ENCODE peak calls at places on chromosomes 13 and 19, in five cellular contexts. E is HCT116, W is GM12878, V is SK-N-SH, H is GM23338. I is an unnamed sample.

GRCh38 chr19:38989066-38989605 is 13.6 kb upstream of the FBXO17 start:
- DNase-seq in E (no peak), W (no peak), V (peak; percentile 30), H (peak; percentile 82), I (no peak)

GRCh38 chr19:47458672-47459071 is 13.0 kb downstream of the SLC8A2 start:
- DNase-seq in E (no peak), W (no peak), V (no peak), H (no peak), I (no peak)

GRCh38 chr19:42066075-42066754 is 3.8 kb downstream of the GRIK5 start:
- DNase-seq in E (no peak), W (no peak), V (peak; percentile 97), H (peak; percentile 84), I (no peak)

GRCh38 chr13:45349438-45349837 is 8.5 kb upstream of the TPT1 start:
- DNase-seq in E (no peak), W (no peak), V (no peak), H (no peak), I (no peak)

GRCh38 chr13:113811081-113811928 is 52.3 kb downstream of the TMEM255B start:
- DNase-seq in E (no peak), W (no peak), V (no peak), H (no peak), I (no peak)

GRCh38 chr19:48491793-48492123 is 19.9 kb downstream of the LMTK3 start:
- DNase-seq in E (no peak), W (no peak), V (no peak), H (peak; percentile 95), I (no peak)

GRCh38 chr19:49469828-49470614 is 4.0 kb upstream of the FLT3LG start:
- DNase-seq in E (no peak), W (peak; percentile 84), V (no peak), H (peak; percentile 53), I (peak; percentile 54)

GRCh38 chr19:47707135-47707925 is 5.9 kb upstream of the EHD2 start:
- DNase-seq in E (peak; percentile 81), W (peak; percentile 21), V (peak; percentile 84), H (peak; percentile 96), I (peak; percentile 76)

GRCh38 chr13:26561636-26562537 is 4.4 kb downstream of the WASF3 start:
- DNase-seq in E (no peak), W (no peak), V (peak; percentile 51), H (peak; percentile 23), I (no peak)

GRCh38 chr13:85520445-85520844 is 278.8 kb downstream of the SLITRK6 start:
- DNase-seq in E (no peak), W (no peak), V (no peak), H (no peak), I (no peak)

DNA sequence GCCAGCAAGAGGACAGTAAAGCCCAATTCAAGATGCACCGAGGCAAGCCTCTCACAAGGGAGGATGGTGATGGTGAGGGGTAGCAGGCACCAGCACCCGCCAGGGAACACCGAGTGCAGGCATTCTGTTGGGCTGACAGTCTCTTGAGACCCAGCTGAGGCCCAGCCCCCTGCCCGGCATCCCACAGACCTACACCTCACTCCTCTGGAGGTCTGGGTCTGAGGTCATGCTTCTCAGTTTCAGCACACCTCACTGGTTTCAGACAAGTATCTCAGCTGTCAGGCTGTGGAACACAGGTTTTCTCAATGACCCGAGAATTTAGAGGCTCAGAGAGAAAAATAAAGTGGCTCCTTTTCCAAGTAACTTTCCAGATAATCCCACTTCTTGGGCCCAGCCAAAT is 27.7 kb upstream of the EPHX3 start:
- DNase-seq in E (no peak), W (no peak), V (no peak), H (no peak), I (no peak)
- H3K27ac ChIP-seq in E (no peak overlapping the region), W (no peak overlapping the region), V (no peak overlapping the region), H (no peak overlapping the region), I (no peak overlapping the region)

GRCh38 chr13:94464771-94465170 is 14.7 kb downstream of the DCT start:
- DNase-seq in E (no peak), W (no peak), V (no peak), H (no peak), I (no peak)
- TF ChIP-seq POLR2AphosphoS5 in E (no peak), W (no peak), V (no peak), H (no peak), I (no peak)

GRCh38 chr13:51221674-51222509 is at the start of gene FAM124A:
- DNase-seq in E (peak; percentile 4), W (no peak), V (peak; percentile 89), H (peak; percentile 82), I (peak; percentile 52)

GRCh38 chr13:51222510-51223283 is 499 bp downstream of the FAM124A start:
- DNase-seq in E (no peak), W (no peak), V (no peak), H (peak; percentile 59), I (no peak)

GRCh38 chr13:51223284-51224270 is 1.4 kb downstream of the FAM124A start:
- DNase-seq in E (no peak), W (no peak), V (no peak), H (peak; percentile 43), I (no peak)

GRCh38 chr13:51221108-51221507 is 1.1 kb upstream of the FAM124A start:
- DNase-seq in E (no peak), W (no peak), V (no peak), H (no peak), I (no peak)

DNA sequence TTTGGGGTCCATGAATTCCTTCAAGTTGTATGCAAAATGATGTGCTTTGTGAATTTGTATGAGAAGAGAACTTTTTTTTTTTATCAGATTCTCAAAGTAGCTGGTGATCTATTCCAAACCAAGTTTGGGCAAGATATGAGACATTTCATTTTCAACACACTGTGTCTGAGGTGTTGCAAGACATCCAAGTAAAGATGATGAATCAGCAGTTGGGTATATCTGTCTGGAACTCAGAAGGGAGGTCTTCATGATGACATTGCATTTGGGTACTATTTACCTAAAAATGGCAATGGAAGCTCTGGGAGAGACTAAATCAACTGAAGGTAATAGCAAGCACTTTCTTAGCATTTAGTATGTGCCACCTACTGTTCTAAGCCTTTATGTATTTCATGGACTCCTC is 2.8 kb downstream of the FAM124A start:
- DNase-seq in E (no peak), W (no peak), V (no peak), H (no peak), I (peak; percentile 43)
- TF ChIP-seq REST in E (no peak), W (no peak), V (no peak), H (no peak), I (no peak)

DNA sequence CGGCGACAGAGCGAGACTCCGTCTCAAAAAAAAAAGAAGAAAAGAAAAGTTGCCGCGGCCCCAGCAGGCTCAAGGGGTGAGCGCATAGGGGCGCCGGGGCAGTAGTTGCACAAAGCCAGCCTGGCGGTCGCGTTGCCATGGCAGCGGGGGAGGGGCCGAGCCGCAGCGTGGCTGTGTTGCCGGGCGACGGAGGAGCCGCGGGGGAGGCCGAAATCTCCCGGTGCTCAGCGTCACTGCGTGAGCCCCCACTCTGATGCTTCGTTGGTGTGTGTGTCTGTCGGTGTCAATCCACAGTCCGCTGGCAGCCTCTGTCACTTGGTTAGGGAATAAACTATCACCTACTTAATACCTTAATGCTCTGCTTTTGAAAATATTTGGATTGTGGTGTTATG is 82.9 kb upstream of the C1QTNF9B start:
- DNase-seq in E (no peak), W (no peak), V (peak; percentile 89), H (peak; percentile 86), I (peak; percentile 48)
- H3K27ac ChIP-seq in E (no peak overlapping the region), W (no peak overlapping the region), V (peak overlapping the region; percentile 98), H (no peak overlapping the region), I (no peak overlapping the region)

GRCh38 chr19:1105217-1105872 is 1.6 kb downstream of the GPX4 start:
- DNase-seq in E (no peak), W (no peak), V (no peak), H (no peak), I (no peak)
- TF ChIP-seq POLR2AphosphoS5 in E (no peak), W (no peak), V (no peak), H (no peak), I (no peak)

I was measured in HL-60.